ENCODE peak calls at places on chromosome 15, in six cellular contexts. One of them, this sample, is unnamed.

GRCh38 chr15:75348034-75348562 is 1.3 kb downstream of the NEIL1 start:
- DNase-seq in HAP-1: peak
- DNase-seq in left ventricle myocardium superior: peak
- DNase-seq in left colon: peak
- DNase-seq in left cardiac atrium: peak
- DNase-seq in Daoy: peak
- DNase-seq in this sample: no peak

GRCh38 chr15:96701443-96701842 is 370.9 kb downstream of the NR2F2 start:
- DNase-seq in left colon: no peak
- DNase-seq in left ventricle myocardium superior: no peak
- DNase-seq in HAP-1: no peak
- DNase-seq in left cardiac atrium: no peak
- DNase-seq in Daoy: no peak
- DNase-seq in this sample: no peak

GRCh38 chr15:71600237-71600636 is 210.1 kb upstream of the NR2E3 start:
- DNase-seq in left cardiac atrium: no peak
- DNase-seq in left ventricle myocardium superior: no peak
- DNase-seq in HAP-1: no peak
- DNase-seq in Daoy: no peak
- DNase-seq in left colon: no peak
- DNase-seq in this sample: no peak

GRCh38 chr15:84778194-84778593 is 29.8 kb downstream of the ZNF592 start:
- DNase-seq in left ventricle myocardium superior: no peak
- DNase-seq in left cardiac atrium: no peak
- DNase-seq in Daoy: no peak
- DNase-seq in left colon: no peak
- DNase-seq in HAP-1: no peak
- DNase-seq in this sample: no peak

GRCh38 chr15:91936182-91936775 is 82.8 kb downstream of the SLCO3A1 start:
- DNase-seq in left colon: no peak
- DNase-seq in left cardiac atrium: no peak
- DNase-seq in left ventricle myocardium superior: no peak
- DNase-seq in Daoy: no peak
- DNase-seq in HAP-1: no peak
- DNase-seq in this sample: no peak

GRCh38 chr15:82231233-82231632 is 31.3 kb downstream of the EFL1 start:
- DNase-seq in Daoy: no peak
- DNase-seq in left ventricle myocardium superior: no peak
- DNase-seq in left cardiac atrium: no peak
- DNase-seq in left colon: no peak
- DNase-seq in HAP-1: no peak
- DNase-seq in this sample: no peak

GRCh38 chr15:50113187-50113505 is 5.9 kb downstream of the ATP8B4 start:
- DNase-seq in left cardiac atrium: no peak
- DNase-seq in HAP-1: no peak
- DNase-seq in left colon: no peak
- DNase-seq in left ventricle myocardium superior: no peak
- DNase-seq in Daoy: no peak
- DNase-seq in this sample: no peak

GRCh38 chr15:25673972-25674371 is 189.2 kb downstream of the ATP10A start:
- DNase-seq in left cardiac atrium: no peak
- DNase-seq in left colon: no peak
- DNase-seq in left ventricle myocardium superior: no peak
- DNase-seq in Daoy: no peak
- DNase-seq in HAP-1: no peak
- DNase-seq in this sample: no peak

GRCh38 chr15:32872606-32873291 is 154.9 kb downstream of the GREM1 start:
- DNase-seq in left cardiac atrium: peak
- DNase-seq in HAP-1: no peak
- DNase-seq in left colon: peak
- DNase-seq in left ventricle myocardium superior: peak
- DNase-seq in Daoy: no peak
- DNase-seq in this sample: peak

This sample was measured in Peyer's patch.